ENCODE peak calls at places on chromosomes 11 and 22, in nine cellular contexts. F, Z, H, R, O, W, G, Q and N are unnamed samples.

GRCh38 chr11:93570759-93571413 is 27.7 kb upstream of the SMCO4 start:
- DNase-seq in F (no peak), Z (peak), H (peak), R (no peak), O (no peak), W (peak), G (no peak), Q (peak), N (no peak)

GRCh38 chr11:91433284-91434010 is 791.2 kb upstream of the FAT3 start:
- DNase-seq in F (no peak), Z (no peak), H (no peak), R (no peak), O (no peak), W (no peak), G (no peak), Q (no peak), N (no peak)

GRCh38 chr22:27877501-27877900 is 41.6 kb downstream of the PITPNB start:
- DNase-seq in F (no peak), Z (no peak), H (no peak), R (no peak), O (no peak), W (no peak), G (no peak), Q (no peak), N (no peak)

GRCh38 chr11:110022548-110022947 is 70.6 kb upstream of the ZC3H12C start:
- DNase-seq in F (no peak), Z (no peak), H (peak), R (no peak), O (no peak), W (no peak), G (no peak), Q (no peak), N (no peak)

GRCh38 chr22:22061085-22062077 is 78.8 kb upstream of the TOP3B start:
- DNase-seq in F (no peak), Z (peak), H (peak), R (no peak), O (no peak), W (no peak), G (no peak), Q (peak), N (no peak)

GRCh38 chr11:36257351-36257750 is 31.9 kb downstream of the COMMD9 start:
- DNase-seq in F (no peak), Z (no peak), H (peak), R (no peak), O (no peak), W (no peak), G (no peak), Q (no peak), N (no peak)

GRCh38 chr22:42396621-42397331 is 35.4 kb downstream of the NFAM1 start:
- DNase-seq in F (peak), Z (peak), H (no peak), R (no peak), O (no peak), W (peak), G (no peak), Q (no peak), N (peak)

GRCh38 chr11:125202977-125203376 is 38.4 kb downstream of the PKNOX2 start:
- DNase-seq in F (no peak), Z (no peak), H (no peak), R (no peak), O (no peak), W (no peak), G (no peak), Q (no peak), N (no peak)

GRCh38 chr22:24938741-24939341 is 7.7 kb downstream of the LHFPL7 start:
- DNase-seq in F (peak), Z (peak), H (peak), R (no peak), O (no peak), W (peak), G (peak), Q (peak), N (no peak)

GRCh38 chr11:39220501-39221230 is 2238.8 kb downstream of the LRRC4C start:
- DNase-seq in F (no peak), Z (no peak), H (no peak), R (no peak), O (no peak), W (no peak), G (no peak), Q (no peak), N (no peak)

GRCh38 chr22:32839776-32840571 is 38.5 kb downstream of the TIMP3 start:
- DNase-seq in F (no peak), Z (no peak), H (peak), R (no peak), O (no peak), W (no peak), G (peak), Q (no peak), N (no peak)

GRCh38 chr22:32842486-32842885 is 41.0 kb downstream of the TIMP3 start:
- DNase-seq in F (no peak), Z (no peak), H (no peak), R (no peak), O (no peak), W (no peak), G (no peak), Q (no peak), N (no peak)

GRCh38 chr22:32841175-32841574 is 39.7 kb downstream of the TIMP3 start:
- DNase-seq in F (no peak), Z (no peak), H (no peak), R (no peak), O (no peak), W (no peak), G (no peak), Q (no peak), N (no peak)

GRCh38 chr22:32844251-32844650 is 42.7 kb downstream of the TIMP3 start:
- DNase-seq in F (no peak), Z (no peak), H (no peak), R (no peak), O (no peak), W (no peak), G (no peak), Q (no peak), N (no peak)

GRCh38 chr22:32843300-32843699 is 41.8 kb downstream of the TIMP3 start:
- DNase-seq in F (no peak), Z (no peak), H (no peak), R (no peak), O (no peak), W (no peak), G (no peak), Q (no peak), N (no peak)
- TF ChIP-seq CTCF in F (no peak), Z (no peak), H (no peak), R (no peak), O (no peak), W (no peak), G (no peak), Q (no peak), N (no peak)

DNA sequence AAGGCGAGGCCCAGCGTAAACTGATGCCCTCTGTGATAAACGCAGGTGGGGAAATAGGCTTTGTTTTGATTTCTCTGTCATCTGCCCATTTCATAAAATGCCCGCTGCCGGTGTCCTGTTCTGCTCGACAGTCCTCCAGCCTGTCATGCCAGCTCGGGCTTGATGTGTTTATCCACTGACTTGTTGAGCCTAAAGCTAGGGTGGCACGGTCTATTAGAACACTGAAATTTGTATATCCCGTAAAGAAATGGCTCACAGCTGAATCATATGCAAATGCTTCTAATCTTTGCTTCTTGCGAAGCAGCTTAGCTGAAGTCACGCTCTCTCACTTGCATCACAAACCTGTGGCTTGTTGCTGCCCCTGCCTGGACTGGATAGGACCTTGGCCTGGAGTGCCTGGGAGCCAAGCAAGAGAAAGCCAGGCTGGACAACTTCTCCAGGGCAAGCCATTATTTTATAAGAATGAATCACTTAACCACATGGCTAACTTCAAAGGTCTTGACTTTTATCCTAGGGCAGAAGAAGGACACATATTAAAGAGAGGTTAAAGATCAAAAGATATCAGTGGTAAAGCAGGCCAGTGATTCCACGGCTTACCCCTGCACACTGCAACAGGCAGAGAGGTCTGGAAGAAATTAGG is 33.1 kb downstream of the EHF start:
- DNase-seq in F (no peak), Z (peak), H (peak), R (no peak), O (no peak), W (peak), G (no peak), Q (peak), N (no peak)
- TF ChIP-seq CTCF in F (no peak), Z (no peak), H (no peak), R (no peak), O (no peak), W (no peak), G (no peak), Q (peak), N (no peak)

GRCh38 chr11:46321757-46322156 is 25.5 kb upstream of the DGKZ start:
- DNase-seq in F (no peak), Z (peak), H (no peak), R (no peak), O (no peak), W (no peak), G (no peak), Q (no peak), N (no peak)

GRCh38 chr11:46319074-46319453 is 28.2 kb upstream of the DGKZ start:
- DNase-seq in F (no peak), Z (no peak), H (no peak), R (no peak), O (no peak), W (no peak), G (no peak), Q (no peak), N (no peak)

GRCh38 chr11:46326813-46327416 is 20.3 kb upstream of the DGKZ start:
- DNase-seq in F (no peak), Z (no peak), H (no peak), R (no peak), O (no peak), W (no peak), G (no peak), Q (no peak), N (no peak)

GRCh38 chr11:46327829-46328228 is 19.4 kb upstream of the DGKZ start:
- DNase-seq in F (no peak), Z (no peak), H (no peak), R (no peak), O (no peak), W (no peak), G (no peak), Q (no peak), N (no peak)

GRCh38 chr11:46322759-46323158 is 24.5 kb upstream of the DGKZ start:
- DNase-seq in F (peak), Z (peak), H (no peak), R (no peak), O (no peak), W (no peak), G (no peak), Q (peak), N (no peak)
- TF ChIP-seq CTCF in F (peak), Z (no peak), H (peak), R (no peak), O (no peak), W (no peak), G (no peak), Q (peak), N (no peak)

GRCh38 chr11:43924112-43924855 is 18.2 kb upstream of the C11orf96 start:
- DNase-seq in F (peak), Z (no peak), H (no peak), R (no peak), O (no peak), W (no peak), G (no peak), Q (no peak), N (no peak)
- TF ChIP-seq CTCF in F (no peak), Z (no peak), H (peak), R (no peak), O (peak), W (no peak), G (no peak), Q (no peak), N (no peak)

GRCh38 chr11:61126266-61126665 is 24.0 kb downstream of the CD5 start:
- DNase-seq in F (peak), Z (peak), H (peak), R (no peak), O (no peak), W (no peak), G (no peak), Q (peak), N (no peak)
- TF ChIP-seq CTCF in F (no peak), Z (no peak), H (peak), R (no peak), O (no peak), W (no peak), G (no peak), Q (no peak), N (no peak)

DNA sequence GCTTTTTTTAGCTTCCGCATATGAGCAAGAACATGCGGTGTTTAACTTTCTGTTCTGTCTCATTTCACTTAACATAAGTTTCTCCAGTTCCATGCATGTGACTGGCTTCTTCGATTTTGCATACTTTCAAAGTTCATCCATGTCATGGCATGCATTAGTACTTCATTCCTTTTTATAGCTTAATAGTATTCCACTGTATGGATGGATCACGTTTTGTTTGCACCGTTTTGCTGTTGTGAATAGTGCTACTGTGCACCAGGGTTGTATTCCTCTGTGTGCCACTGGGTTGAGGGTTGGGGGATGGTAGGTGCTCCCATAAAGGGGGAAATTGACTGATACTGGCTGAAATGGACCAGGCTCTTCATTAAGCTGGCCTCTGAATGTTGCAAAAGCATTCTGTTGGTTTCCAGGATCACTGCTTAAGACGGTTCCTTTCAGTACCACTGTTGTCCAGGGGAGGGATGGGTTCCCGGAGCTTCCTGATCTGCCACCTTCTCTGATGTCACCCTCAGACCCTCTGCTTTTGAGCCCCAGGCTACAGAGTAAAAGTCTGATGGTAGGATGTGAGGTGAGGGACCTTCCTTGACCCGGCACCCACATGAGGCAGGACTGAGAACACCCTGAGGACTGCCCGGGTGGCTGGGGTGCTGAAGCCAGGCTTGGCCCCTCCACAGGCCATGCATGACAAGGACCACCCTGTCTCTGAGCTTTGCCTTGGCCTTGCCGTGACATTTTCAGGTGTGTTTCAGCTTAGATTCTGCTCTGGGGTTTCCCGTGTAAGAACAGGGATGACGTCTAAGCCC is 24.4 kb downstream of the DGCR6L start:
- DNase-seq in F (no peak), Z (no peak), H (no peak), R (no peak), O (no peak), W (no peak), G (no peak), Q (no peak), N (no peak)
- TF ChIP-seq CTCF in F (no peak), Z (no peak), H (no peak), R (no peak), O (no peak), W (no peak), G (no peak), Q (no peak), N (no peak)